ENCODE peak calls at places on chromosomes 4 and X, in ten cellular contexts. P, L, H, Y, U, J, F, N, A and R are unnamed samples.

GRCh38 chr4:40992472-40993298 is 221.7 kb downstream of the APBB2 start:
- DNase-seq in P (no peak), L (no peak), H (no peak), Y (no peak), U (no peak), J (peak), F (no peak), N (peak), A (no peak), R (peak)

GRCh38 chrX:53013291-53013690 is 35.3 kb upstream of the GPR173 start:
- DNase-seq in P (no peak), L (no peak), H (no peak), Y (no peak), U (no peak), J (no peak), F (no peak), N (no peak), A (no peak), R (no peak)

GRCh38 chrX:118207831-118208453 is 91.3 kb upstream of the KLHL13 start:
- DNase-seq in P (no peak), L (no peak), H (no peak), Y (peak), U (no peak), J (no peak), F (no peak), N (no peak), A (no peak), R (no peak)

GRCh38 chr4:89800527-89801103 is 36.3 kb downstream of the SNCA start:
- DNase-seq in P (no peak), L (no peak), H (no peak), Y (no peak), U (no peak), J (no peak), F (no peak), N (peak), A (no peak), R (no peak)

GRCh38 chrX:33014949-33015348 is 196.4 kb downstream of the DMD start:
- DNase-seq in P (no peak), L (no peak), H (no peak), Y (no peak), U (no peak), J (no peak), F (no peak), N (no peak), A (no peak), R (no peak)

GRCh38 chrX:111779582-111779981 is 96.4 kb upstream of the TRPC5OS start:
- DNase-seq in P (no peak), L (no peak), H (no peak), Y (no peak), U (no peak), J (no peak), F (no peak), N (no peak), A (no peak), R (no peak)

GRCh38 chrX:137432609-137433008 is 133.3 kb upstream of the ZIC3 start:
- DNase-seq in P (no peak), L (no peak), H (no peak), Y (no peak), U (no peak), J (no peak), F (no peak), N (peak), A (no peak), R (no peak)

GRCh38 chr4:184514121-184514988 is 40.0 kb upstream of the IRF2 start:
- DNase-seq in P (peak), L (peak), H (no peak), Y (no peak), U (peak), J (peak), F (peak), N (peak), A (peak), R (peak)

GRCh38 chr4:121668368-121669162 is 28.2 kb downstream of the ANXA5 start:
- DNase-seq in P (no peak), L (peak), H (no peak), Y (no peak), U (peak), J (no peak), F (no peak), N (peak), A (no peak), R (no peak)

GRCh38 chr4:47704693-47705325 is 133.1 kb downstream of the CORIN start:
- DNase-seq in P (no peak), L (no peak), H (no peak), Y (no peak), U (no peak), J (peak), F (no peak), N (peak), A (no peak), R (no peak)

GRCh38 chrX:18983711-18984380 is at the start of gene PHKA2:
- DNase-seq in P (peak), L (peak), H (no peak), Y (peak), U (no peak), J (peak), F (no peak), N (peak), A (peak), R (no peak)

GRCh38 chr4:53802500-53802899 is 211.2 kb upstream of the LNX1 start:
- DNase-seq in P (no peak), L (no peak), H (no peak), Y (no peak), U (no peak), J (no peak), F (no peak), N (no peak), A (no peak), R (no peak)

GRCh38 chrX:13194291-13195103 is 125.4 kb downstream of the ATXN3L start:
- DNase-seq in P (no peak), L (no peak), H (no peak), Y (no peak), U (no peak), J (no peak), F (no peak), N (peak), A (no peak), R (peak)

GRCh38 chr4:159946983-159947645 is 844.2 kb downstream of the RAPGEF2 start:
- DNase-seq in P (no peak), L (peak), H (no peak), Y (no peak), U (peak), J (no peak), F (no peak), N (peak), A (no peak), R (no peak)

GRCh38 chr4:16194199-16194598 is 32.1 kb downstream of the TAPT1 start:
- DNase-seq in P (no peak), L (no peak), H (no peak), Y (no peak), U (no peak), J (no peak), F (no peak), N (peak), A (no peak), R (no peak)

GRCh38 chr4:75511841-75512240 is 2.4 kb downstream of the RCHY1 start:
- DNase-seq in P (no peak), L (no peak), H (no peak), Y (no peak), U (no peak), J (no peak), F (no peak), N (no peak), A (no peak), R (no peak)

GRCh38 chr4:2083826-2084160 is 24.7 kb downstream of the NAT8L start:
- DNase-seq in P (no peak), L (no peak), H (no peak), Y (no peak), U (no peak), J (no peak), F (no peak), N (no peak), A (no peak), R (no peak)

GRCh38 chrX:138986235-138986634 is 274.7 kb upstream of the FGF13 start:
- DNase-seq in P (no peak), L (no peak), H (no peak), Y (no peak), U (no peak), J (no peak), F (no peak), N (peak), A (no peak), R (no peak)

GRCh38 chrX:11374570-11374969 is 81.4 kb downstream of the AMELX start:
- DNase-seq in P (no peak), L (no peak), H (no peak), Y (no peak), U (no peak), J (no peak), F (no peak), N (no peak), A (no peak), R (no peak)

GRCh38 chrX:110002300-110003166 is at the start of gene TMEM164:
- DNase-seq in P (peak), L (peak), H (peak), Y (peak), U (no peak), J (peak), F (peak), N (peak), A (peak), R (peak)

GRCh38 chr4:152937535-152938236 is 1.6 kb downstream of the FHDC1 start:
- DNase-seq in P (no peak), L (no peak), H (no peak), Y (peak), U (no peak), J (no peak), F (peak), N (peak), A (no peak), R (peak)

GRCh38 chr4:16860506-16860905 is 37.9 kb downstream of the LDB2 start:
- DNase-seq in P (no peak), L (peak), H (no peak), Y (no peak), U (no peak), J (no peak), F (no peak), N (peak), A (no peak), R (no peak)

GRCh38 chr4:53015681-53016080 is 153.6 kb downstream of the RASL11B start:
- DNase-seq in P (peak), L (peak), H (no peak), Y (no peak), U (peak), J (peak), F (no peak), N (no peak), A (no peak), R (no peak)

GRCh38 chr4:186725422-186726149 is 1.9 kb upstream of the FAT1 start:
- DNase-seq in P (peak), L (peak), H (no peak), Y (peak), U (no peak), J (peak), F (peak), N (peak), A (no peak), R (no peak)

GRCh38 chrX:101385795-101386541 is at the start of gene BTK:
- DNase-seq in P (no peak), L (no peak), H (no peak), Y (no peak), U (no peak), J (no peak), F (peak), N (no peak), A (no peak), R (peak)

GRCh38 chr4:1130318-1131186 is 17.2 kb upstream of the RNF212 start:
- DNase-seq in P (peak), L (no peak), H (peak), Y (peak), U (peak), J (peak), F (peak), N (peak), A (peak), R (peak)

GRCh38 chrX:101081257-101081656 is 2.6 kb downstream of the TMEM35A start:
- DNase-seq in P (no peak), L (no peak), H (no peak), Y (no peak), U (no peak), J (no peak), F (no peak), N (no peak), A (no peak), R (no peak)

GRCh38 chrX:12138366-12139313 is at the start of gene FRMPD4:
- DNase-seq in P (no peak), L (no peak), H (no peak), Y (no peak), U (no peak), J (no peak), F (no peak), N (peak), A (no peak), R (peak)

GRCh38 chr4:159791334-159791733 is 688.5 kb downstream of the RAPGEF2 start:
- DNase-seq in P (no peak), L (no peak), H (no peak), Y (no peak), U (peak), J (no peak), F (no peak), N (no peak), A (no peak), R (no peak)

GRCh38 chr4:8722556-8722955 is 130.0 kb downstream of the CPZ start:
- DNase-seq in P (no peak), L (no peak), H (no peak), Y (no peak), U (no peak), J (no peak), F (no peak), N (no peak), A (no peak), R (no peak)

GRCh38 chr4:76147454-76148141 is 599 bp downstream of the NUP54 start:
- DNase-seq in P (peak), L (peak), H (peak), Y (peak), U (peak), J (peak), F (no peak), N (peak), A (peak), R (no peak)

GRCh38 chr4:23005691-23006090 is 313.0 kb downstream of the GBA3 start:
- DNase-seq in P (no peak), L (no peak), H (no peak), Y (no peak), U (no peak), J (no peak), F (no peak), N (no peak), A (no peak), R (no peak)

GRCh38 chr4:160143574-160143973 is 1040.7 kb downstream of the RAPGEF2 start:
- DNase-seq in P (no peak), L (no peak), H (no peak), Y (no peak), U (no peak), J (no peak), F (no peak), N (no peak), A (no peak), R (no peak)

GRCh38 chrX:133749370-133749769 is 236.0 kb downstream of the GPC3 start:
- DNase-seq in P (no peak), L (no peak), H (no peak), Y (no peak), U (no peak), J (no peak), F (no peak), N (peak), A (no peak), R (no peak)

GRCh38 chr4:122178961-122179360 is 26.8 kb downstream of the BLTP1 start:
- DNase-seq in P (no peak), L (no peak), H (no peak), Y (no peak), U (no peak), J (no peak), F (no peak), N (no peak), A (no peak), R (no peak)